ENCODE peak calls at places on chromosomes 1 and 21, in nine cellular contexts. G is body of pancreas; A is CD4-positive, alpha-beta memory T cell; C is fibroblast of lung; K is heart right ventricle; B is RWPE2; S is breast epithelium; N is CD8-positive, alpha-beta T cell; D is A549. M is an unnamed sample.

GRCh38 chr1:118297521-118297920 is 112.5 kb upstream of the SPAG17 start:
- DNase-seq in G (no peak), A (no peak), C (no peak), K (no peak), B (no peak), S (no peak), N (no peak), D (no peak), M (no peak)

GRCh38 chr1:110356379-110356778 is 17.2 kb downstream of the RBM15 start:
- DNase-seq in G (no peak), A (no peak), C (peak; percentile 20), K (no peak), B (no peak), S (no peak), N (no peak), D (no peak), M (no peak)

GRCh38 chr1:43883321-43883720 is 50.3 kb upstream of the ARTN start:
- DNase-seq in G (no peak), A (no peak), C (no peak), K (no peak), B (no peak), S (no peak), N (no peak), D (no peak), M (no peak)

GRCh38 chr1:51442198-51442597 is 76.9 kb downstream of the EPS15 start:
- DNase-seq in G (no peak), A (no peak), C (no peak), K (no peak), B (no peak), S (no peak), N (no peak), D (no peak), M (no peak)

GRCh38 chr1:62688687-62689085 is 500 bp upstream of the DOCK7 start:
- DNase-seq in G (no peak), A (no peak), C (no peak), K (no peak), B (no peak), S (no peak), N (no peak), D (no peak), M (no peak)

GRCh38 chr1:203148127-203148526 is 20.6 kb downstream of the ADORA1 start:
- DNase-seq in G (peak; percentile 62), A (no peak), C (no peak), K (no peak), B (no peak), S (no peak), N (no peak), D (peak; percentile 38), M (no peak)

GRCh38 chr1:8905582-8906191 is 27.2 kb upstream of the ENO1 start:
- DNase-seq in G (no peak), A (no peak), C (peak; percentile 58), K (no peak), B (no peak), S (no peak), N (no peak), D (no peak), M (no peak)

GRCh38 chr1:235943581-235944114 is 76.9 kb upstream of the LYST start:
- DNase-seq in G (no peak), A (no peak), C (peak; percentile 97), K (no peak), B (no peak), S (no peak), N (no peak), D (no peak), M (no peak)

GRCh38 chr1:8367571-8368184 is 49.8 kb downstream of the SLC45A1 start:
- DNase-seq in G (no peak), A (no peak), C (no peak), K (no peak), B (no peak), S (no peak), N (no peak), D (no peak), M (no peak)

GRCh38 chr1:22563671-22564612 is 653 bp downstream of the EPHA8 start:
- DNase-seq in G (no peak), A (no peak), C (no peak), K (no peak), B (no peak), S (no peak), N (no peak), D (no peak), M (no peak)

GRCh38 chr1:158248122-158248521 is 6.1 kb upstream of the CD1A start:
- DNase-seq in G (peak; percentile 8), A (peak; percentile 42), C (no peak), K (no peak), B (no peak), S (no peak), N (no peak), D (no peak), M (peak; percentile 1)

GRCh38 chr1:230642263-230642959 is at the start of gene COG2:
- DNase-seq in G (peak; percentile 96), A (peak; percentile 92), C (peak; percentile 92), K (peak; percentile 97), B (peak; percentile 86), S (peak; percentile 92), N (peak; percentile 96), D (peak; percentile 93), M (peak; percentile 89)
- H3K4me3 ChIP-seq in G (peak within 1 kb of the TSS; percentile 95), A (peak within 1 kb of the TSS; percentile 85), C (peak within 1 kb of the TSS; percentile 93), K (peak within 1 kb of the TSS; percentile 44), B (peak within 1 kb of the TSS; percentile 54), S (peak within 1 kb of the TSS; percentile 85), N (peak within 1 kb of the TSS; percentile 72), D (peak within 1 kb of the TSS; percentile 79), M (peak within 1 kb of the TSS; percentile 95)

GRCh38 chr1:230707732-230708630 is 5.9 kb downstream of the AGT start:
- DNase-seq in G (no peak), A (no peak), C (no peak), K (no peak), B (no peak), S (no peak), N (no peak), D (no peak), M (no peak)

GRCh38 chr1:230706020-230706699 is 7.8 kb downstream of the AGT start:
- DNase-seq in G (no peak), A (no peak), C (no peak), K (no peak), B (no peak), S (no peak), N (no peak), D (no peak), M (no peak)

GRCh38 chr1:230708631-230709580 is 5.0 kb downstream of the AGT start:
- DNase-seq in G (no peak), A (no peak), C (no peak), K (peak; percentile 44), B (no peak), S (no peak), N (no peak), D (no peak), M (no peak)

GRCh38 chr1:230705289-230706019 is 8.5 kb downstream of the AGT start:
- DNase-seq in G (no peak), A (no peak), C (no peak), K (no peak), B (no peak), S (no peak), N (no peak), D (no peak), M (no peak)

DNA sequence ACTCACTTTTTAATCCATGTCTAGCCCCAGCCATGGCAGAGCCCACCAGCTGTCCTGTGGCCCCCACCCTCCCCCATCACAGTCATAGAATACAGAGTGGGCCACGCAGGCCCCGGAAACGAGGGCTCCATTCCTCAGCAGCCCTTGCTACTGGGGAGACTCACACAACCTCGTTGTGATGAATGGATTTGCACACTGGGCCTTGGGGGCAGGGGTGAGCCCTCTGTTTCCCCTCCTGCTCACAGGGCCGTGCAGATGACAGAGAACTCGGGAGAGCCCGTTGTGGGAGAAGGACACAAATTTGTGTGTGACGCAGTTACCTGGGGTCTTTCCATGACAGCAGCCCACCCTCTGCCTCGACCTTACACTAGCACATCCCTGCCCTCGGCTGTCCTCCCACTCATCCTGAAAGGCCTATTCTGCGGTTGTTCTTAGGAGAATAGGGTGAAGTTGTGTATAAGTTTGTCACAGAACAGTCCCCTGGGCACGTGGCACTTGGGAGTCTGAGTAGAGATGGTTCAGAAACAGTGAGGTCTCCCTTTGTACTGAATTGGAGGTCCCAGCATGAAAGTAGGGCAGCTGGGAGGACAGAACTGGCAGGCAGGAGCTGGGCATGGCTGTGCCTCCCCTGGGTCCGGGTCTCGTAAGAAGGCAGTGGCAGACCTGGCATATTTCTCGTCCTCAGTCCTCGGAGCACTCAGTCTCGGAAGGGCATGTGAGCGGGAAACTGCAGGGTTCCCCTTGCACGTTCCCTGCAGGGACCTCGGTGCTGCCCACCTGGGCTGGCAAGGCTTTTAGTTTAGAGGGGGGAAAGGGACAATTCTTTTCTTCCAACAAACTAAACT is 6.8 kb downstream of the AGT start:
- DNase-seq in G (no peak), A (no peak), C (no peak), K (no peak), B (no peak), S (no peak), N (no peak), D (no peak), M (no peak)
- H3K4me1 ChIP-seq in G (no peaks in the 10 kb centered on the region), A (no peaks in the 10 kb centered on the region), C (no peaks in the 10 kb centered on the region), K (peaks cover 5% of the 10 kb centered on the region), B (no peaks in the 10 kb centered on the region), S (no peaks in the 10 kb centered on the region), N (no peaks in the 10 kb centered on the region), D (peaks cover 5% of the 10 kb centered on the region), M (no peaks in the 10 kb centered on the region)

DNA sequence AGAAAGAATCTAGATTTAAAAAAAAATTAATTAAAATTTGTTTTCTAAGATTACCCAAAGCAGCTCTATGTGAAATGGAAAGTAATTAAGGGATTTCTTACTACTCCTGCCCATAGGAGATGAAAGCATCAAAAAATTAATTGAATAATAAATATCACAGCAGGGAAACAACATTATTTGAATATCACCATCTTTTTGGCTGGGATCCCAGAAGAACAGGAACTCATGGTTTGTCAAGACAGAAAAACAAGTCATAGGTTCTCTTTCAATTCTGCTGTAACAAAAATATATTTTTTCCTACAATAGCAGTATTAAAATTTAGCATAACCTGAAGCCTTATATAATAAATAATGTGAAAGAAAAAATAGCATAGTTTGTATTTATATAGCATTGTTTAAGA is 1713.4 kb downstream of the NCAM2 start:
- DNase-seq in G (no peak), A (no peak), C (no peak), K (no peak), B (no peak), S (no peak), N (no peak), D (no peak), M (no peak)
- H3K4me3 ChIP-seq in G (no peak overlapping the region), A (no peak overlapping the region), C (no peak overlapping the region), K (no peak overlapping the region), B (no peak overlapping the region), S (no peak overlapping the region), N (no peak overlapping the region), D (no peak overlapping the region), M (no peak overlapping the region)

GRCh38 chr1:161391611-161392010 is 23.9 kb upstream of the CFAP126 start:
- DNase-seq in G (no peak), A (no peak), C (no peak), K (no peak), B (no peak), S (no peak), N (no peak), D (no peak), M (no peak)

GRCh38 chr1:161388639-161389038 is 21.0 kb upstream of the CFAP126 start:
- DNase-seq in G (no peak), A (no peak), C (no peak), K (no peak), B (no peak), S (no peak), N (no peak), D (no peak), M (no peak)

GRCh38 chr1:161389691-161390558 is 22.2 kb upstream of the CFAP126 start:
- DNase-seq in G (peak; percentile 98), A (peak; percentile 92), C (peak; percentile 97), K (peak; percentile 99), B (peak; percentile 96), S (peak; percentile 98), N (peak; percentile 92), D (peak; percentile 93), M (peak; percentile 96)

GRCh38 chr1:161390559-161390858 is 22.8 kb upstream of the CFAP126 start:
- DNase-seq in G (no peak), A (peak; percentile 32), C (no peak), K (no peak), B (no peak), S (no peak), N (no peak), D (no peak), M (no peak)
- H3K4me1 ChIP-seq in G (peaks cover 14% of the 10 kb centered on the region), A (peaks cover 29% of the 10 kb centered on the region), C (peaks cover 3% of the 10 kb centered on the region), K (peaks cover 17% of the 10 kb centered on the region), B (peaks cover 3% of the 10 kb centered on the region), S (no peaks in the 10 kb centered on the region), N (peaks cover 19% of the 10 kb centered on the region), D (peaks cover 8% of the 10 kb centered on the region), M (peaks cover 3% of the 10 kb centered on the region)